ENCODE peak calls at places on chromosomes 11 and 22, in six cellular contexts. D is CD8-positive, alpha-beta memory T cell; G is stimulated activated naive B cell treated with anti-CD40 and anti-IgM and Interleukin-4, amounts not matched to agents 10 μg/mL and 1 μg/mL and 100 μg/mL, for 72 hours; P is kidney epithelial cell; M is NAMALWA; Y is activated effector memory CD4-positive, alpha-beta T cell treated with anti-CD3 and anti-CD28 coated beads, Interleukin-2, amount 50 U/mL, for 16 hours. X is an unnamed sample.

GRCh38 chr11:45669146-45669545 is 3.7 kb upstream of the CHST1 start:
- DNase-seq in D (no peak), G (no peak), P (peak), M (no peak), Y (no peak), X (no peak)

GRCh38 chr11:130087294-130087926 is 17.7 kb downstream of the APLP2 start:
- DNase-seq in D (no peak), G (no peak), P (no peak), M (no peak), Y (no peak), X (no peak)

GRCh38 chr11:67354314-67355022 is 1.1 kb upstream of the POLD4 start:
- DNase-seq in D (no peak), G (no peak), P (peak), M (peak), Y (no peak), X (no peak)

GRCh38 chr11:62546244-62546936 is at the start of gene AHNAK:
- DNase-seq in D (peak), G (no peak), P (no peak), M (no peak), Y (peak), X (peak)

GRCh38 chr22:38569181-38569971 is 607 bp downstream of the DMC1 start:
- DNase-seq in D (no peak), G (no peak), P (no peak), M (peak), Y (no peak), X (no peak)

GRCh38 chr11:62552931-62553838 is 6.6 kb upstream of the AHNAK start:
- DNase-seq in D (peak), G (no peak), P (peak), M (no peak), Y (peak), X (peak)

GRCh38 chr22:44385781-44386180 is 73.0 kb upstream of the SHISAL1 start:
- DNase-seq in D (no peak), G (no peak), P (no peak), M (no peak), Y (no peak), X (no peak)

GRCh38 chr11:7573558-7574296 is 59.9 kb downstream of the PPFIBP2 start:
- DNase-seq in D (no peak), G (no peak), P (no peak), M (no peak), Y (no peak), X (no peak)

GRCh38 chr11:20374746-20375305 is 11.3 kb downstream of the HTATIP2 start:
- DNase-seq in D (no peak), G (no peak), P (no peak), M (no peak), Y (no peak), X (no peak)

GRCh38 chr11:72015511-72016061 is 16.9 kb downstream of the IL18BP start:
- DNase-seq in D (no peak), G (no peak), P (no peak), M (peak), Y (peak), X (no peak)

GRCh38 chr22:31342389-31343125 is 3.6 kb downstream of the PATZ1 start:
- DNase-seq in D (no peak), G (no peak), P (no peak), M (no peak), Y (no peak), X (no peak)

GRCh38 chr11:95088946-95089619 is 563 bp upstream of the ENDOD1 start:
- DNase-seq in D (no peak), G (no peak), P (no peak), M (no peak), Y (peak), X (peak)

GRCh38 chr11:57571631-57572030 is 4.2 kb upstream of the UBE2L6 start:
- DNase-seq in D (no peak), G (no peak), P (no peak), M (no peak), Y (no peak), X (no peak)

GRCh38 chr11:43718373-43718772 is 37.8 kb downstream of the HSD17B12 start:
- DNase-seq in D (no peak), G (no peak), P (no peak), M (no peak), Y (no peak), X (no peak)

GRCh38 chr11:87097582-87097981 is 59.8 kb downstream of the TMEM135 start:
- DNase-seq in D (peak), G (peak), P (no peak), M (peak), Y (peak), X (peak)

GRCh38 chr22:22901578-22902218 is 14.1 kb downstream of the IGLL5 start:
- DNase-seq in D (no peak), G (no peak), P (no peak), M (peak), Y (no peak), X (no peak)

GRCh38 chr22:37140686-37141323 is 8.9 kb downstream of the IL2RB start:
- DNase-seq in D (no peak), G (no peak), P (no peak), M (no peak), Y (no peak), X (no peak)

GRCh38 chr22:26486394-26486793 is 2.7 kb downstream of the SRRD start:
- DNase-seq in D (no peak), G (no peak), P (no peak), M (no peak), Y (no peak), X (no peak)

GRCh38 chr11:61555051-61555969 is 25.6 kb downstream of the SYT7 start:
- DNase-seq in D (no peak), G (no peak), P (no peak), M (no peak), Y (no peak), X (no peak)

GRCh38 chr11:17388609-17389204 is at the start of gene KCNJ11:
- DNase-seq in D (no peak), G (no peak), P (no peak), M (no peak), Y (no peak), X (no peak)

GRCh38 chr11:3030289-3031070 is 26.7 kb downstream of the CARS1 start:
- DNase-seq in D (no peak), G (no peak), P (no peak), M (no peak), Y (no peak), X (no peak)

GRCh38 chr22:45946805-45947600 is 30.0 kb downstream of the WNT7B start:
- DNase-seq in D (no peak), G (no peak), P (no peak), M (peak), Y (no peak), X (no peak)

GRCh38 chr22:35425971-35426800 is 26.2 kb downstream of the MCM5 start:
- DNase-seq in D (no peak), G (no peak), P (no peak), M (no peak), Y (no peak), X (no peak)

GRCh38 chr22:46681010-46681409 is 57.0 kb downstream of the CERK start:
- DNase-seq in D (no peak), G (no peak), P (no peak), M (peak), Y (no peak), X (no peak)

GRCh38 chr11:79189055-79189454 is 251.8 kb downstream of the TENM4 start:
- DNase-seq in D (no peak), G (no peak), P (no peak), M (no peak), Y (no peak), X (no peak)

GRCh38 chr22:27438271-27438980 is 363.1 kb downstream of the MN1 start:
- DNase-seq in D (no peak), G (no peak), P (no peak), M (no peak), Y (no peak), X (no peak)

GRCh38 chr11:62689421-62690183 is at the start of gene LRRN4CL:
- DNase-seq in D (no peak), G (no peak), P (no peak), M (no peak), Y (no peak), X (no peak)

GRCh38 chr11:86069408-86070086 is 663 bp upstream of the PICALM start:
- DNase-seq in D (no peak), G (peak), P (peak), M (no peak), Y (no peak), X (no peak)

GRCh38 chr22:38655532-38656255 is 498 bp downstream of the FAM227A start:
- DNase-seq in D (no peak), G (peak), P (no peak), M (peak), Y (no peak), X (no peak)

GRCh38 chr11:134074346-134074745 is 5.5 kb downstream of the JAM3 start:
- DNase-seq in D (no peak), G (no peak), P (no peak), M (no peak), Y (no peak), X (no peak)

GRCh38 chr11:35662061-35662648 is 420 bp upstream of the TRIM44 start:
- DNase-seq in D (no peak), G (peak), P (no peak), M (no peak), Y (no peak), X (no peak)

GRCh38 chr22:32905400-32905799 is 103.9 kb downstream of the TIMP3 start:
- DNase-seq in D (no peak), G (no peak), P (no peak), M (no peak), Y (no peak), X (no peak)

GRCh38 chr11:68011046-68011943 is 1.2 kb downstream of the ALDH3B1 start:
- DNase-seq in D (no peak), G (no peak), P (no peak), M (no peak), Y (no peak), X (no peak)

GRCh38 chr11:1504581-1505290 is 18.2 kb upstream of the MOB2 start:
- DNase-seq in D (no peak), G (no peak), P (no peak), M (no peak), Y (no peak), X (no peak)

GRCh38 chr11:128892866-128893565 is 1.9 kb downstream of the KCNJ5 start:
- DNase-seq in D (no peak), G (no peak), P (no peak), M (no peak), Y (no peak), X (no peak)

GRCh38 chr11:133697603-133698002 is 147.7 kb downstream of the SPATA19 start:
- DNase-seq in D (no peak), G (no peak), P (no peak), M (no peak), Y (peak), X (no peak)

X was measured in activated T-helper 2 cell treated with anti-CD3 and anti-CD28 coated beads, Interferon-gamma antibody, Interleukin-2, Interleukin-4, amounts not matched to agents 10 μg/mL and 5 μg/mL and 100 μg/mL, durations not matched to agents 14 hours and 24 hours and 36 hours.